ENCODE peak calls at places on chromosome 19, in five cellular contexts. T is cardiac muscle cell, O is neuronal stem cell, M is uterus, J is heart right ventricle. L is an unnamed sample. For H3K4me1, the result is how much of the 10 kb centered on the place peaks cover.

GRCh38 chr19:13859361-13859880 is 17.5 kb upstream of the NANOS3 start:
- DNase-seq in M (no peak), J (no peak), T (no peak), O (no peak), L (no peak)

GRCh38 chr19:17616961-17617806 is 61.7 kb downstream of the COLGALT1 start:
- DNase-seq in O (no peak), T (no peak), M (no peak), J (no peak), L (no peak)

GRCh38 chr19:2475018-2475701 is 767 bp upstream of the GADD45B start:
- DNase-seq in M (peak), T (peak), J (peak), O (no peak), L (peak)

GRCh38 chr19:47433121-47433520 is 13.8 kb upstream of the MEIS3 start:
- DNase-seq in M (no peak), T (no peak), O (no peak), J (no peak), L (no peak)

GRCh38 chr19:40433391-40434216 is 7.8 kb upstream of the SERTAD1 start:
- DNase-seq in J (peak), T (peak), O (peak), M (peak), L (peak)

GRCh38 chr19:51366999-51367564 is 894 bp upstream of the ETFB start:
- DNase-seq in M (no peak), O (no peak), T (peak), J (peak), L (peak)

GRCh38 chr19:6236310-6237291 is 43.2 kb downstream of the MLLT1 start:
- DNase-seq in O (no peak), J (no peak), T (no peak), M (no peak), L (peak)

GRCh38 chr19:34172661-34173144 is 399 bp downstream of the LSM14A start:
- DNase-seq in M (peak), O (no peak), J (peak), T (no peak), L (no peak)

GRCh38 chr19:15292140-15292539 is 40.2 kb downstream of the BRD4 start:
- DNase-seq in J (no peak), T (no peak), O (no peak), M (no peak), L (no peak)

GRCh38 chr19:15292847-15293582 is 39.3 kb downstream of the BRD4 start:
- DNase-seq in O (no peak), J (peak), T (no peak), M (no peak), L (no peak)

GRCh38 chr19:15294591-15294990 is 37.7 kb downstream of the BRD4 start:
- DNase-seq in M (no peak), O (no peak), J (peak), T (no peak), L (no peak)

GRCh38 chr19:15291666-15292065 is 40.7 kb downstream of the BRD4 start:
- DNase-seq in O (no peak), T (no peak), J (no peak), M (no peak), L (no peak)

GRCh38 chr19:15293751-15294505 is 38.4 kb downstream of the BRD4 start:
- DNase-seq in J (no peak), M (no peak), O (no peak), T (no peak), L (no peak)
- H3K4me1 ChIP-seq in J (half or more), M (under half), O (under half), T (half or more), L (half or more)

GRCh38 chr19:55485439-55486011 is 537 bp downstream of the NAT14 start:
- DNase-seq in J (no peak), T (no peak), O (no peak), M (no peak), L (no peak)

GRCh38 chr19:55486971-55487883 is 1.0 kb upstream of the SSC5D start:
- DNase-seq in O (no peak), T (peak), J (peak), M (peak), L (peak)

GRCh38 chr19:55487884-55488687 is at the start of gene SSC5D:
- DNase-seq in O (no peak), M (peak), T (no peak), J (no peak), L (no peak)

GRCh38 chr19:55484571-55485438 is at the start of gene NAT14:
- DNase-seq in M (peak), J (peak), O (peak), T (peak), L (peak)

GRCh38 chr19:55486043-55486970 is 1.3 kb downstream of the NAT14 start:
- DNase-seq in O (no peak), M (peak), T (no peak), J (no peak), L (no peak)
- H3K4me1 ChIP-seq in O (under half), M (under half), T (under half), J (under half), L (under half)

GRCh38 chr19:45098521-45099464 is 5.8 kb downstream of the PPP1R37 start:
- DNase-seq in M (no peak), O (no peak), T (no peak), J (peak), L (no peak)
- H3K4me1 ChIP-seq in M (under half), O (half or more), T (under half), J (half or more), L (under half)

GRCh38 chr19:10760268-10760944 is 42.5 kb downstream of the DNM2 start:
- DNase-seq in T (peak), O (no peak), M (no peak), J (no peak), L (no peak)
- H3K4me1 ChIP-seq in T (under half), O (under half), M (under half), J (half or more), L (half or more)

GRCh38 chr19:30911491-30911890 is 437.7 kb downstream of the TSHZ3 start:
- DNase-seq in J (no peak), M (no peak), O (no peak), T (no peak), L (no peak)
- H3K4me1 ChIP-seq in J (under half), M (under half), O (under half), T (under half), L (under half)

GRCh38 chr19:38730470-38730730 is 13.9 kb downstream of the CAPN12 start:
- DNase-seq in J (no peak), O (no peak), T (no peak), M (no peak), L (no peak)

GRCh38 chr19:38729653-38730469 is 14.4 kb downstream of the CAPN12 start:
- DNase-seq in M (peak), O (peak), T (peak), J (peak), L (peak)

GRCh38 chr19:38731654-38732301 is 12.5 kb downstream of the CAPN12 start:
- DNase-seq in J (no peak), M (no peak), T (no peak), O (no peak), L (peak)

GRCh38 chr19:38728752-38729541 is 15.3 kb downstream of the CAPN12 start:
- DNase-seq in T (no peak), J (peak), O (no peak), M (peak), L (peak)

GRCh38 chr19:38730731-38731589 is 13.3 kb downstream of the CAPN12 start:
- DNase-seq in O (no peak), J (no peak), M (peak), T (no peak), L (peak)
- H3K4me1 ChIP-seq in O (under half), J (half or more), M (under half), T (under half), L (under half)